ENCODE peak calls at places on chromosomes 11 and 22, in four cellular contexts. B is HCT116, E is heart left ventricle, J is stomach. K is an unnamed sample.

GRCh38 chr11:99199336-99199735 is 178.6 kb downstream of the CNTN5 start:
- DNase-seq in B (no peak), J (no peak), E (no peak), K (no peak)

GRCh38 chr11:66337103-66337899 is 1.1 kb upstream of the RIN1 start:
- DNase-seq in J (no peak), E (no peak), B (no peak), K (peak; percentile 32)

GRCh38 chr11:118437736-118438125 is 1.4 kb downstream of the KMT2A start:
- DNase-seq in B (no peak), J (no peak), E (no peak), K (peak; percentile 43)

GRCh38 chr11:15888596-15889345 is 467.6 kb downstream of the SOX6 start:
- DNase-seq in J (no peak), B (no peak), E (no peak), K (no peak)

GRCh38 chr11:117271208-117271607 is 19.9 kb upstream of the BACE1-AS start:
- DNase-seq in B (no peak), E (no peak), J (no peak), K (no peak)

GRCh38 chr22:31075961-31076360 is 5.2 kb upstream of the SMTN start:
- DNase-seq in E (peak; percentile 93), J (peak; percentile 50), B (no peak), K (peak; percentile 87)

GRCh38 chr22:23183107-23183698 is 2.9 kb downstream of the BCR start:
- DNase-seq in B (no peak), E (peak; percentile 60), J (peak; percentile 70), K (peak; percentile 52)

GRCh38 chr11:47213985-47214564 is 699 bp upstream of the DDB2 start:
- DNase-seq in E (peak; percentile 96), J (peak; percentile 94), B (peak; percentile 81), K (peak; percentile 89)

GRCh38 chr22:25525376-25525775 is 39.1 kb upstream of the GRK3 start:
- DNase-seq in E (no peak), B (no peak), J (no peak), K (no peak)

GRCh38 chr11:16895306-16895705 is 118.9 kb downstream of the PLEKHA7 start:
- DNase-seq in E (no peak), J (no peak), B (no peak), K (no peak)

GRCh38 chr11:115912484-115912945 is 408.3 kb upstream of the CADM1 start:
- DNase-seq in J (no peak), B (no peak), E (no peak), K (no peak)

GRCh38 chr11:106842134-106842533 is 176.1 kb downstream of the GUCY1A2 start:
- DNase-seq in B (no peak), J (no peak), E (no peak), K (no peak)

GRCh38 chr11:2186669-2187266 is 15.2 kb upstream of the TH start:
- DNase-seq in E (no peak), J (peak; percentile 62), B (peak; percentile 51), K (no peak)

GRCh38 chr11:13304655-13305340 is 27.2 kb downstream of the BMAL1 start:
- DNase-seq in E (no peak), J (no peak), B (no peak), K (no peak)

GRCh38 chr11:124543554-124543953 is at the start of gene OR8B12:
- DNase-seq in E (no peak), J (no peak), B (no peak), K (no peak)

GRCh38 chr11:61635304-61635703 is 44.9 kb upstream of the DAGLA start:
- DNase-seq in B (no peak), E (no peak), J (no peak), K (no peak)

GRCh38 chr11:87675993-87676392 is 499.2 kb downstream of the RAB38 start:
- DNase-seq in B (no peak), J (no peak), E (no peak), K (no peak)

GRCh38 chr11:92070026-92070889 is 154.4 kb upstream of the FAT3 start:
- DNase-seq in B (no peak), E (no peak), J (no peak), K (no peak)

GRCh38 chr11:134625151-134625550 is 213.1 kb upstream of the B3GAT1 start:
- DNase-seq in E (no peak), B (no peak), J (no peak), K (no peak)

GRCh38 chr11:44018127-44018521 is 29.7 kb upstream of the ACCSL start:
- DNase-seq in B (no peak), J (peak; percentile 13), E (no peak), K (no peak)

GRCh38 chr22:43876866-43877509 is 14.7 kb upstream of the SULT4A1 start:
- DNase-seq in B (no peak), J (no peak), E (no peak), K (no peak)

GRCh38 chr11:7677071-7677470 is 3.8 kb upstream of the CYB5R2 start:
- DNase-seq in J (no peak), E (no peak), B (no peak), K (no peak)

GRCh38 chr22:37197451-37198289 is 9.6 kb upstream of the C1QTNF6 start:
- DNase-seq in E (no peak), B (peak; percentile 92), J (peak; percentile 51), K (peak; percentile 66)

GRCh38 chr22:37199839-37200161 is 11.8 kb upstream of the C1QTNF6 start:
- DNase-seq in E (no peak), J (no peak), B (no peak), K (no peak)

GRCh38 chr22:37201066-37201820 is 11.0 kb downstream of the SSTR3 start:
- DNase-seq in J (no peak), B (no peak), E (no peak), K (peak; percentile 16)

GRCh38 chr22:37198290-37199102 is 10.4 kb upstream of the C1QTNF6 start:
- DNase-seq in B (peak; percentile 57), J (peak; percentile 88), E (peak; percentile 94), K (peak; percentile 81)

DNA sequence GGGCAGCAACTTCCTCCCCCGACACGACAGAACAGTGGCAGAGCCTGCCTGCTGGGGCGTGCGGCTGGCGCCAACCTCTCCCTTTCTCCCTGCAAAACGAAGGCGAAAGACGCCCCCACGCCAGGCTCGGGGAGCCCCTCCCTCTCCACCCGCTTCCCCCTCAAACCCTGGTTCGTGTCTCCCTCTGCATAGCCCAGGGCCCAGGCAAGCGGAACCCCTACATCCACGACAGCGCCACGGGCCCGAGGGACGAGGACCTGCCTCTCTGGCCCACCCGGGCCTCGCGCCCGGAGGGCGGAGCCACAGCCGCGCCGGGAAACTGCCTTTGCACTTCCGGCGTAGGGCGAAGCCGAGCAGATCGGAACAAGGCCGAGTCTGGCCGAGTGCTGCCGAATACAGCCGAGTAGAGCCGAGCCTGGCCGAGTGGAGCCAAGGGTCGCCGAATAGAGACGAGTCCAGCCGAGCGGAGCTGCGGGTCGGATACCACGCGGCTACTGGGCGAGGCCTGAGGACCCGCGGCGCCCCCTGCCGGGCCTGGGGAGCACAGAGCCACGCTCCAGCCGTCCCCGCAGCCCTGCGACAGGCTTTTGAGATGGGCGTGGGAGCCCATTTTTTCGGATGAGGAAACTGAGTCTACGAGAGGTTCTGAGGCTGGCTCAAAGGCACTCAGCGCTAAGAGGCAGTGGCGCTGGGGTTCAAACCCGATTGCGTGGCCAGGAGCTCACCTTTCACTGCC is 11.2 kb upstream of the C1QTNF6 start:
- DNase-seq in E (peak; percentile 100), J (peak; percentile 99), B (peak; percentile 97), K (peak; percentile 99)
- TF ChIP-seq POLR2A in E (peak; percentile 70), J (peak; percentile 72), B (peak; percentile 89), K (peak; percentile 93)

DNA sequence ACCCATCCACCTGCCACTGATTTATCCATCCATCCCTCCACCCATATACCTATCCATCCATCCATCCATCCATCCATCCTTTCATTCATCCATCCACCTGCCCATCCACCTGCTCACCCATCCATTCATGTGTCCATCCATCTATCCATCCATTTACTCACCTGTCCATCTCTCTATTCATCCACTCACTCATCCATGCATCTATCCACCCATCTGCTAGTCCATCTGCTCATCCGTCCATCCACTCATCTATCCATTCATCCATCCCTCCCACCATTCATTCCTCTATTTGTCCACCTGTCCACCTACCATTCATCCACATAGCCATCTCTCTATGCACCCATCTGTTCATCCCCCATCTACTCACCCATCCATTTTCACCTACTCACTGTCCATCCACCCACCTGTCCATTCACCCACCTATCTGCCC is 48.6 kb upstream of the CCDC188 start:
- DNase-seq in B (no peak), E (no peak), J (no peak), K (no peak)
- H3K4me1 ChIP-seq in B (peaks cover 20% of the 10 kb centered on the region), E (peaks cover 16% of the 10 kb centered on the region), J (peaks cover 19% of the 10 kb centered on the region), K (peaks cover 8% of the 10 kb centered on the region)

GRCh38 chr22:36383110-36383581 is 4.6 kb downstream of the MYH9 start:
- DNase-seq in E (no peak), J (peak; percentile 68), B (no peak), K (no peak)
- H3K4me3 ChIP-seq in E (peak overlapping the region; percentile 27), J (peak overlapping the region; percentile 32), B (no peak overlapping the region), K (no peak overlapping the region)

GRCh38 chr11:209275-210121 is 2.0 kb downstream of the RIC8A start:
- DNase-seq in J (peak; percentile 24), E (no peak), B (no peak), K (peak; percentile 25)
- TF ChIP-seq POLR2A in J (no peak), E (no peak), B (no peak), K (no peak)

DNA sequence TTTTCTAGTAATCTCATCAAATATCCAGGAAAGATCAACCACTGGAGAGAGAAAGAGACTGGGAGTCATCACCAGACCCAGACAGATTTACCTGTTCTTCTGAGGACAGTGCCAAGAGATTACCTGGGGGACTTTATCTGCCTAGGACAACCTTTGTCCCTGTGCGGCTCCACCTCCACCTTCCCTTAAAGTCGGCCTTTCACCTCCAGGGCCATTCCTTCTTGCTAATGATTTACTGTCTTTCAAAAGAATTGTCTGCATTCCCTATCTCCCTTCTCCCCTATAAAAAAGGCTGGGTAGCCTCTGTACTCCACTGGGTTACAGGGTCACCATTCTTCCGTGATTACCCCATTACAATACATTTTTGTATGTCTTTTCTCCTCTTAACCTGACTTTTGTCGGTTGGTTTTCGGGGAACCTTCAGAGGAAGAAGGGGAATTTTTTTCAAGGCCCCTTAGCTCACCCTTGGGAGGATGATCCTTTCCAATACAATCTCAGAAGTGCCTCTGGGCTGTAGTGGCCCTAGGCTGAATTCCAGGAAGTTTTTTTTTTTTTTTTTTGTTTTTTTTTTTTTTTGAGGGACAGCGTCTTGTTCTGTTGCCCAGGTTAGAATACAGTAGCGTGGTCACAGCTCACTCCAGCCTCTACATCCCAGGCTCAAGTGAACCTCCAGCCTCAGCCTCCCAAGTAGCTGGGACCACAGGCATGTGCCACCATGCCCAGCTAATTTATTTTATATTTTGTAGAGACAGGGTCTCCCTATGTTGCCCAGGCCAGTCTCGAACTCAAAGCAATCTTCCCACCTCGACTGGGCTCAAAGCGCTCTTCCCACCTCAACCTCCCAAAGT is 1.5 kb upstream of the HMOX1 start:
- DNase-seq in B (no peak), E (no peak), J (no peak), K (no peak)
- H3K4me1 ChIP-seq in B (peaks cover 63% of the 10 kb centered on the region), E (peaks cover 30% of the 10 kb centered on the region), J (peaks cover 43% of the 10 kb centered on the region), K (peaks cover 19% of the 10 kb centered on the region)